ENCODE peak calls at places on chromosomes 7 and 10, in four cellular contexts. G, Z, X and P are unnamed samples.

GRCh38 chr7:50595538-50596102 is 30.4 kb upstream of the DDC start:
- DNase-seq in Z (peak; percentile 34), G (no peak), X (peak; percentile 13), P (peak; percentile 61)

GRCh38 chr10:4851176-4851575 is 25.2 kb downstream of the AKR1E2 start:
- DNase-seq in Z (no peak), G (no peak), X (no peak), P (no peak)

GRCh38 chr10:61904711-61905445 is 3.4 kb downstream of the ARID5B start:
- DNase-seq in Z (peak; percentile 80), G (no peak), X (peak; percentile 52), P (no peak)

GRCh38 chr10:63363951-63364350 is 101.8 kb downstream of the JMJD1C start:
- DNase-seq in X (no peak), Z (no peak), G (no peak), P (no peak)

GRCh38 chr7:112001089-112001826 is 204.9 kb downstream of the DOCK4 start:
- DNase-seq in G (no peak), Z (peak; percentile 45), X (peak; percentile 44), P (no peak)

GRCh38 chr10:7258948-7259523 is 151.8 kb downstream of the SFMBT2 start:
- DNase-seq in X (no peak), G (no peak), Z (no peak), P (no peak)

GRCh38 chr10:97597778-97598177 is 8.3 kb downstream of the C10orf62 start:
- DNase-seq in G (no peak), Z (no peak), X (no peak), P (no peak)

GRCh38 chr7:982511-983181 is at the start of gene CYP2W1:
- DNase-seq in Z (no peak), G (no peak), X (no peak), P (no peak)

GRCh38 chr10:117541909-117542705 is 439 bp upstream of the EMX2 start:
- DNase-seq in X (peak; percentile 14), Z (peak; percentile 2), G (peak; percentile 88), P (no peak)

DNA sequence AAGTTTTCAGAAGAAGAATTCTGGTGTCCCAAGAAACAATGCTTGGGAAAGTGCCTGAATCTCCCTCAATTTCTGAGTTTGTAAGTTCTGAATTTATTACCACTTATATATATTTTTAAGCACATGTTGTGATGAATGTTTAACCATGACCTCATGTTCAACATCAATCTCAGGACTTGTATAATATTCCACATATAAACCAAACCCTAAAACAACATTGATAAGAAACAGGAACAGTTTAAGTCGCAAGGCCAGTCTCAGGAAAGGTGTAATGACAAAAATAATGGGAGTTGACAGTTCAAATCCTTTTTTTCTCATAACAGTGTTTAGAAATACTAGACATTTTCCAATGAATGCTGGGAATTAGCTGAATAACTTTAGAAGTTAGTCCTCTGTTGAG is 22.8 kb downstream of the NRP1 start:
- DNase-seq in X (no peak), Z (no peak), G (no peak), P (no peak)
- TF ChIP-seq CTCF in X (no peak), Z (no peak), G (no peak), P (no peak)

GRCh38 chr7:80686576-80686975 is 48.1 kb downstream of the CD36 start:
- DNase-seq in X (peak; percentile 37), G (no peak), Z (peak; percentile 68), P (no peak)
- TF ChIP-seq CTCF in X (no peak), G (no peak), Z (no peak), P (no peak)

DNA sequence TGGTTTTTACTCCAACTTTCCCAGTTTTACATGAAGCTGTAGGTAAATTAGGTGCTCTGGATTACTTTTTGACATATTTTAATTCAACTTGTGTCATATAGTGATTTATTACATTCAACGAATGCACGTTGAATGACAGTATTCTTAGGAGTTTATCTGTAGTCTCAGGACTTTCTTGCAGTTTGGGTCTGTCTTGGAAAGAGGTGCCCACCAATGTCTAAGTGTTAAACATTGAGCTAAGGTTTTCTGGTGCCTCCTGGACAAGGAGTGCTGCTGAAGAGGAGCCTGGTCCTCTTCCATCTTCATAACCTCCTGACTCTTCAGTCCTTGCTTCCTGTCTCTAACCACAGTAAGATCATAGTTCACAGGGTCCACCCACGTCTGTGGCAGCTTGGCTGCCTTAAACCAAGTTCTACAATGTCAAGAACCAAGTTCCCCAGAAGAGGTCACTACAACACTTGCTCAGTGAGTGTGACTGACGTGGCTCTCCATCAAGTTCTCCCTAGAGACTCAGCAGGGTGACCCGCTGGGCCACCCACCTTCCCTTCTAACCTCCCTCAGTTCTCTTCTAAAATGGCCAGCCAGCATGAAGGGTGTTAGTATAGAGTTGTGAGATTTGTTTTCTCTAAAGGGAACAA is 6.1 kb downstream of the NPY start:
- DNase-seq in Z (peak; percentile 18), G (no peak), X (peak; percentile 1), P (peak; percentile 29)
- TF ChIP-seq CTCF in Z (peak; percentile 23), G (no peak), X (peak; percentile 32), P (peak; percentile 68)

DNA sequence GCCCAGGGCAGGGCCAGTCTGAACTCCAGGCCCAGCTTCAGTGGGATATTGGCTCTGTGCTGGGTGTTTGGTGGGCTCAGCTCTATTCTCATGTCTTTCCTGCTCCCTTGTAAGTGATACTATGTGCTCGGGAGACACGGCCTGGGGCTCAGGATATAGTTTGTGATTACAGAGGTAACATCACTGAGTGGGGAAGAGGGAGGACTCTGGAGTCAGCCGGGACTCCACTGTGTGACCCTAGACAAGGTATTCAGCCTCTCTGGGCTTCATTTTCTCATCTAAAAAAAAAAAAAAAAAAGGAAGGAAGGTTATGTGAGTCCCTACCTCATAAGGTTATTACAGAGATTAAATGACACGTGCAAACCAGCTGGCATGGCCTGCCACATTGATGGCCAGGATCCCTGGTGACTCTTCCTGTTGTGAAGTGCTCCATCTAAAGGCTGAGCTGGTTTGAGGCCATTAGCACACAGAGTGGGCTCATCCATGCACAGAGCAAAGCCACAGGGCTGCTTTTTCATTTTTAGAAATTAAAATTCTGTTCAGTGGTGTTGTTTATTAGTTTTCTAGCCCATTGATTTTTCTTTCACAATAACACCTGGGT is 15.7 kb downstream of the SLC13A4 start:
- DNase-seq in Z (no peak), G (no peak), X (no peak), P (peak; percentile 58)
- TF ChIP-seq CTCF in Z (peak; percentile 4), G (no peak), X (no peak), P (peak; percentile 30)

DNA sequence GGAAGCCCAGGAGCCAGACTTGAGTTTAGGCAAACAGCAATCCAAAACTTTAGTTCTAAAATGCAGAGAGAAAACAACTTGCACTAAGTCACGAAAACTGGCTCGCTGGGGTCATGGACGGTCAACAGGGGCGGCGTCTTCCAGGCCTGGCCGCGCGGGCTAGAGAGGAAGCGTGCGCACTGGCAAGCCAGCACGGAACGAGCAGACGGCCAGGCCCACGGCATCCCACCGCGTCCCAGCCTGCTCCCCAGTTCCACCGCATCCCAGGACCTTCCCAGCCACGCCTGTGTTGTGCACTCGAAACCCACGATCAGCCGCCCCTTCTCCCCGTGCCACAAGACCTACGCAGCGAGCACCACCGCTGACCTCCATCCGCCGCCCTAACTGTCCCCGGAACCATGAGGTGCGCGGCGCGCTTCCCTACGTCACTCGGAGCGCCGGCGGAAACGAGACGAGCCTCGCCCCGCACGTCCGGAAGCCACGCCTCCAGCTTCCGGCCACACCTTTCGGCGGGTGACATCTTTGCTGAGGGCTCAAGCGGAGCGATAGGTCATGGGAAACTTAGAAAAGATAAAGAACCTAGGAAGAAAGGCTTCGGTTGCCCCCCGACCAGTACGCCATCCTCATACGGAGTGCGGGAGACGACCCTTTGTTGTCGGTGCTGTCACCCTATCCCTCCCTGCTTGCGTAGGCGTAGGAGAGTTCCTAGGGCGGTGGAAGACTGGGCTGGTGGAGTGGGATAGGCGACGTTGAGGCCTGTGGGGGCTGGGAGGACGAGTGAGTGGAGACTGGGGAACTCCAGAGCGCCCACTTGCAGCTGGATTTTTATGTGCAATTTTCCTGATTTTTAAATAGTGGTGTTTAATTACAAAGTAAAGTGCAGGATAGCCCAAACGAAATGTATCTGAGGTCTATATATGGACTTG is at the start of gene TBRG4:
- DNase-seq in X (peak; percentile 59), Z (peak; percentile 91), G (peak; percentile 96), P (peak; percentile 93)
- TF ChIP-seq CTCF in X (no peak), Z (peak; percentile 44), G (no peak), P (peak; percentile 50)

DNA sequence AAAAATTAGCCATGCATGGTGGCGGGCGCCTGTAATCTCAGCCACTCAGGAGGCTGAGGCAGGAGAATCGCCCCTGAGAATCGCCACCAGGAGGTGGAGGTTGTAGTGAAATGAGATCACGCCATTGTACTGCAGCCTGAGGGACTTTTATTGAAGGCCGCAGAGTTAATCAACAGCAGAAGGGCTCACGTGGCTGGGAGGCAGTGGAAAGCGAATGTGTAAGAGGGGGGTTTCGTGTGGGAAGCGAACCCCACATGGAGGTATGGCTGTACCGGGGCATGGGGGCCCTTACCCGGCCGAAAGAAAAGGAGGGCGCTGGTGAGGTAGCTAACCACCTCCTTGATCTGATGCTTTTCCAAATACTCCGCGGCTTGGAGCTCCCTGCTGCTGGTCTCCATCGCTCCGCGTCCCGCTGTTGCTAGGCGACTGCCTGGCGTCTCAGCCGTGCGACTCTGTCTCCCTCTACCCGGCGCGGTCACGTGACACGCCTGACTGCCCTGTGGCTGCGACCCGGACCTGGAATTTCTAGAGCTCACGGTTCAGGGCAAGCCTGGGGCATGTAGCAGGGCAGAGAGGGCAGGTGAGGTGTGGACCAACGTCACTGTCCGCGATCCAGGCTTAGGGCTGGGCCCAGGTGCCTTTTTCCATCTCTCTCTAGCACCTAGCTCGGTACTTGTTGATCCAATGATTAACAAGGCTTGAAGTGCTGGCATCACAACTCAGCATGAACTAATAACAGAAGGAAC is at the start of gene EFCAB10:
- DNase-seq in X (no peak), Z (peak; percentile 38), G (no peak), P (peak; percentile 89)
- TF ChIP-seq CTCF in X (peak; percentile 27), Z (no peak), G (no peak), P (no peak)

GRCh38 chr10:2948127-2948854 is 119.1 kb upstream of the PFKP start:
- DNase-seq in G (no peak), Z (no peak), X (no peak), P (no peak)
- TF ChIP-seq CTCF in G (no peak), Z (no peak), X (no peak), P (no peak)

DNA sequence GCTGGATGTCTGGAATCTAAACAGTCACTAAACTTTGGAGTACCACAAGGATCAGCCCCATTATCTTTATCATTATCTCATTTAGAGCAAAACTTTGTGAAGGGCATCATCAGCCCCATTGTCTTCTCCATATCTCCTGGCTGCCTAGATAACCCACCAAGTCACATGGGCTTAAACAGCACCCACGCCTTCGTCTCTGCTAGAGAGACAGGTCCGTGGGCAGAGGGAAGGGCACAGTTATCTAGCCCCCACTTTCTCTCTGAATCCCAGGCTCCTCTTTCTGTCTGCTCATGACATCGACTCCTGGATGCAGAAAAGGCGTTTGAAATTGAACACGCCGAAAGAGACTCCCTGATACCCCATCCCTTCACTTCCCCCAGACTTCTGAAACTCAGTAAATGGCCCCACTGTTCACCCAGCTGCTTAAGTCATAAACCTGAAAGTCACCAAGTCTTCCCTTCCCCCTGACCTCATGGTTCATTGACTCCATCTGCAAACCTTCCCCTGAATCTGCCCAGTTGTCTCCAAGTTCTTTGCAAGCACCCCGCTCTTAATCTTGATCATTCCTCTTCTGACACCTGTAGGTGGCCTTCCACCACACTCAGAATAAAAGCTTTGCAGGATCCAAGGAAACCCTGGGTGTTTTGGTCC is 20.9 kb upstream of the PARD3 start:
- DNase-seq in G (peak; percentile 15), Z (no peak), X (no peak), P (peak; percentile 38)
- TF ChIP-seq CTCF in G (no peak), Z (no peak), X (no peak), P (no peak)